ENCODE peak calls at places on chromosomes 16 and 17, in seven cellular contexts. U is psoas muscle; M is body of pancreas; Z is left ventricle myocardium inferior; K is CD8-positive, alpha-beta memory T cell; Q is CD4-positive, alpha-beta memory T cell; L is GM23338. B is an unnamed sample.

GRCh38 chr17:69179227-69179952 is 37.7 kb upstream of the ABCA6 start:
- DNase-seq in U (no peak), M (no peak), Z (no peak), K (no peak), Q (no peak), L (peak; percentile 8), B (no peak)

GRCh38 chr16:67169642-67170167 is 633 bp upstream of the NOL3 start:
- DNase-seq in U (no peak), M (no peak), Z (no peak), K (peak; percentile 31), Q (no peak), L (peak; percentile 94), B (peak; percentile 65)

GRCh38 chr16:80300876-80301275 is 239.9 kb upstream of the DYNLRB2 start:
- DNase-seq in U (no peak), M (peak; percentile 17), Z (no peak), K (no peak), Q (no peak), L (no peak), B (no peak)

GRCh38 chr16:68737046-68737729 is at the start of gene CDH1:
- DNase-seq in U (no peak), M (peak; percentile 98), Z (no peak), K (no peak), Q (peak; percentile 27), L (peak; percentile 98), B (peak; percentile 96)

GRCh38 chr17:73710095-73710592 is 65.9 kb upstream of the SDK2 start:
- DNase-seq in U (no peak), M (peak; percentile 53), Z (peak; percentile 55), K (peak; percentile 26), Q (peak; percentile 65), L (peak; percentile 90), B (peak; percentile 62)

GRCh38 chr16:10678655-10679054 is 16.1 kb downstream of the TEKT5 start:
- DNase-seq in U (no peak), M (no peak), Z (no peak), K (no peak), Q (no peak), L (no peak), B (no peak)

GRCh38 chr16:8346291-8346690 is 244.0 kb downstream of the TMEM114 start:
- DNase-seq in U (no peak), M (peak; percentile 21), Z (no peak), K (no peak), Q (no peak), L (peak; percentile 45), B (peak; percentile 17)

GRCh38 chr16:82331397-82331796 is 161.4 kb upstream of the MPHOSPH6 start:
- DNase-seq in U (no peak), M (no peak), Z (no peak), K (no peak), Q (no peak), L (no peak), B (no peak)

GRCh38 chr16:1975432-1976215 is 3.8 kb downstream of the TBL3 start:
- DNase-seq in U (no peak), M (no peak), Z (no peak), K (no peak), Q (no peak), L (no peak), B (no peak)

GRCh38 chr16:85086347-85087291 is 25.7 kb downstream of the CIBAR2 start:
- DNase-seq in U (peak; percentile 81), M (peak; percentile 65), Z (peak; percentile 78), K (peak; percentile 63), Q (peak; percentile 70), L (peak; percentile 84), B (peak; percentile 90)

GRCh38 chr17:82859431-82860403 is 19.9 kb upstream of the ZNF750 start:
- DNase-seq in U (peak; percentile 68), M (no peak), Z (no peak), K (peak; percentile 39), Q (peak; percentile 64), L (no peak), B (no peak)
- H3K4me1 ChIP-seq in U (peaks cover 20% of the 10 kb centered on the region), M (peaks cover 11% of the 10 kb centered on the region), Z (peaks cover 40% of the 10 kb centered on the region), K (peaks cover 61% of the 10 kb centered on the region), Q (peaks cover 64% of the 10 kb centered on the region), L (no peaks in the 10 kb centered on the region), B (no peaks in the 10 kb centered on the region)

DNA sequence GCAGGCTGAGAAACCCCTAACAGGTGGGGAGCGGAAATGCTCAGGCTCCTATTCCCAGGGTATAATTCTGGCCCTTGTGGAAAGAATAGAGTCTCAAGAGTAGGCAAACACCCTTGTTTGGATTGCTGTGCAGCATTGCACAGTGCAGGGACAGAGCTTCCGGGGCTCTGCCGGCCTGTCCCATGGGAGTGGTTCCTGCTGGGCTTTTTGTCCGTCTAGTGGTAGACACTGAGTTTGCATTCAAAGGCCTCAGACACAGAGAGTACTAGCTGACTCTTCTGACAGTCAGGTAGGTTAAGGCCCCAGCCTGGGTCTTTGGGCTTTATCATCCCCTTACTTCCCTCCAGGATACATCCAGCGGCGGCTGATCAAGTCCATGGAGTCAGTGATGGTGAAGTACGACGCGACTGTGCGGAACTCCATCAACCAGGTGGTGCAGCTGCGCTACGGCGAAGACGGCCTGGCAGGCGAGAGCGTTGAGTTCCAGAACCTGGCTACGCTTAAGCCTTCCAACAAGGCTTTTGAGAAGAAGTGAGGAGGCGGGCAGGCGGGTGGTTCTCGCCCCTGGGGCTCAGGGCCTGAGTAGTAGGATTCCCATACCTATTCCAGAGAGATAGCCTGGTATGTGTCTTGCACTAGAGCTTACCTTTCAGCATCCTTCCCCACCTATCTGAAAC is 18.1 kb downstream of the POLR2A start:
- DNase-seq in U (no peak), M (no peak), Z (no peak), K (no peak), Q (no peak), L (no peak), B (no peak)
- H3K4me1 ChIP-seq in U (no peaks in the 10 kb centered on the region), M (no peaks in the 10 kb centered on the region), Z (peaks cover 11% of the 10 kb centered on the region), K (no peaks in the 10 kb centered on the region), Q (no peaks in the 10 kb centered on the region), L (no peaks in the 10 kb centered on the region), B (peaks cover 10% of the 10 kb centered on the region)

GRCh38 chr16:89318871-89319627 is 101.5 kb downstream of the ZNF778 start:
- DNase-seq in U (peak; percentile 45), M (no peak), Z (no peak), K (no peak), Q (no peak), L (no peak), B (peak; percentile 51)
- H3K4me1 ChIP-seq in U (peaks cover 96% of the 10 kb centered on the region), M (peaks cover 57% of the 10 kb centered on the region), Z (peaks cover 99% of the 10 kb centered on the region), K (peaks cover 95% of the 10 kb centered on the region), Q (peaks cover 99% of the 10 kb centered on the region), L (peaks cover 50% of the 10 kb centered on the region), B (peaks cover 81% of the 10 kb centered on the region)

GRCh38 chr17:79809530-79810137 is 12.8 kb upstream of the CBX8 start:
- DNase-seq in U (no peak), M (peak; percentile 60), Z (no peak), K (no peak), Q (no peak), L (peak; percentile 55), B (peak; percentile 70)

GRCh38 chr17:79810138-79811027 is 13.5 kb upstream of the CBX8 start:
- DNase-seq in U (peak; percentile 71), M (peak; percentile 72), Z (peak; percentile 71), K (peak; percentile 78), Q (peak; percentile 75), L (peak; percentile 89), B (peak; percentile 85)

GRCh38 chr17:79811036-79811887 is 14.4 kb upstream of the CBX8 start:
- DNase-seq in U (no peak), M (no peak), Z (no peak), K (no peak), Q (no peak), L (peak; percentile 65), B (peak; percentile 66)

GRCh38 chr17:79806863-79807720 is 10.2 kb upstream of the CBX8 start:
- DNase-seq in U (no peak), M (no peak), Z (no peak), K (no peak), Q (no peak), L (no peak), B (no peak)

DNA sequence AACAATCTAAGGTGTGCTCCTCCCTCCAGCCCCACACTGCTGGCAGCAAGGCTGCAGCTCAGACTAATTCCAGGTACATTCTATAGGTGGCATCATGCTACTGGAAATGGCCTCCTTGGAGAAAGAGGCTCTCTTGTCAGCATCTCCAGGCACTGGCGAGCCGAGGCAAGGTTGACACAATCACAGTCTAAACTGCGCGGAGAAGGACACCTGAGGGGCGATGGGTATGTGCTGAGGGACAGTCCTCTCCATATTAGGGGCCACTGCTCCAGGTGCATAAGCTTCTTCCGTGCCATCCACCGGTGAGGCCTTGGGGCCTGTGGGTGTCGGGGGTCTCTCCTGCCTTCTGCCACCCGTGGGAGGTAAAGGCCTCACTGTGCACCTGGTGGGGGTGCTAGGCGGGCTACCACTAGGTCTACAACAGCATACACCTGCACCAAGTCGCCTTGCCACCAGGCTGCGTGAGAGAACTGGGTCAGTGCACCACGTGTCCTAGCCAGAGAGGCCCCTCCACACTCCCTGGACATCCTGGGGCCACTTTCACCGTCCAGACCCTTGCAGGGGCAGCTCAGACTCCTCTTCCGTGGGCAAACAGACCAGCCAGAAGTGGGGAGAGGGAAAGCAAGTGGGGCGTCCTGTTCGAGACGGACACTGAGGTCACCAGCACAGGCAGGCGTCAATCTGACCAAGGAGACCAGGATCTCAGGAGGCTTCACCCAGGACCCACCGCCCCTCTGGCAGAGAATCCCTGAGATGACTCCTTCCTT is 12.1 kb upstream of the CBX8 start:
- DNase-seq in U (no peak), M (peak; percentile 69), Z (no peak), K (no peak), Q (no peak), L (peak; percentile 80), B (peak; percentile 63)
- H3K4me1 ChIP-seq in U (peaks cover 16% of the 10 kb centered on the region), M (peaks cover 42% of the 10 kb centered on the region), Z (peaks cover 44% of the 10 kb centered on the region), K (peaks cover 39% of the 10 kb centered on the region), Q (peaks cover 48% of the 10 kb centered on the region), L (peaks cover 50% of the 10 kb centered on the region), B (peaks cover 43% of the 10 kb centered on the region)

GRCh38 chr17:64024781-64025731 is 4.6 kb upstream of the ICAM2 start:
- DNase-seq in U (no peak), M (peak; percentile 41), Z (no peak), K (peak; percentile 52), Q (no peak), L (no peak), B (no peak)
- H3K4me1 ChIP-seq in U (peaks cover 4% of the 10 kb centered on the region), M (peaks cover 31% of the 10 kb centered on the region), Z (peaks cover 28% of the 10 kb centered on the region), K (peaks cover 69% of the 10 kb centered on the region), Q (peaks cover 81% of the 10 kb centered on the region), L (no peaks in the 10 kb centered on the region), B (peaks cover 6% of the 10 kb centered on the region)

GRCh38 chr17:34254651-34255380 is at the start of gene CCL2:
- DNase-seq in U (peak; percentile 62), M (peak; percentile 49), Z (peak; percentile 75), K (no peak), Q (no peak), L (peak; percentile 85), B (no peak)

GRCh38 chr17:34252890-34253525 is 2.1 kb upstream of the CCL2 start:
- DNase-seq in U (no peak), M (no peak), Z (no peak), K (no peak), Q (no peak), L (no peak), B (no peak)

GRCh38 chr17:34255381-34255732 is 272 bp downstream of the CCL2 start:
- DNase-seq in U (no peak), M (no peak), Z (no peak), K (no peak), Q (no peak), L (no peak), B (no peak)

GRCh38 chr17:34255841-34256240 is 756 bp downstream of the CCL2 start:
- DNase-seq in U (no peak), M (no peak), Z (no peak), K (no peak), Q (no peak), L (no peak), B (no peak)

GRCh38 chr17:34254146-34254545 is 939 bp upstream of the CCL2 start:
- DNase-seq in U (no peak), M (no peak), Z (no peak), K (no peak), Q (no peak), L (no peak), B (no peak)
- H3K4me1 ChIP-seq in U (peaks cover 37% of the 10 kb centered on the region), M (peaks cover 64% of the 10 kb centered on the region), Z (peaks cover 81% of the 10 kb centered on the region), K (no peaks in the 10 kb centered on the region), Q (no peaks in the 10 kb centered on the region), L (peaks cover 35% of the 10 kb centered on the region), B (peaks cover 4% of the 10 kb centered on the region)

GRCh38 chr17:38621538-38621937 is 15.8 kb upstream of the SRCIN1 start:
- DNase-seq in U (no peak), M (no peak), Z (no peak), K (no peak), Q (no peak), L (no peak), B (no peak)
- H3K4me1 ChIP-seq in U (no peaks in the 10 kb centered on the region), M (no peaks in the 10 kb centered on the region), Z (no peaks in the 10 kb centered on the region), K (no peaks in the 10 kb centered on the region), Q (peaks cover 4% of the 10 kb centered on the region), L (peaks cover 10% of the 10 kb centered on the region), B (no peaks in the 10 kb centered on the region)